ENCODE peak calls at places on chromosomes 11 and 22, in four cellular contexts. O is tibial nerve, Q is kidney, A is PC-3. T is an unnamed sample.

GRCh38 chr11:61890536-61891330 is 612 bp downstream of the FADS3 start:
- DNase-seq in O (no peak), Q (peak; percentile 89), A (peak; percentile 76), T (peak; percentile 56)

GRCh38 chr22:46754110-46754799 is 8.2 kb upstream of the TBC1D22A start:
- DNase-seq in O (peak; percentile 83), Q (peak; percentile 98), A (peak; percentile 91), T (peak; percentile 91)

GRCh38 chr22:41557401-41558240 is 3.2 kb upstream of the CSDC2 start:
- DNase-seq in O (peak; percentile 57), Q (peak; percentile 95), A (no peak), T (peak; percentile 72)

GRCh38 chr11:65208785-65209710 is 27.3 kb downstream of the CAPN1 start:
- DNase-seq in O (no peak), Q (peak; percentile 8), A (no peak), T (no peak)

GRCh38 chr11:67303989-67304411 is 670 bp downstream of the SSH3 start:
- DNase-seq in O (no peak), Q (peak; percentile 84), A (peak; percentile 63), T (peak; percentile 63)

GRCh38 chr22:39994566-39995345 is at the start of gene FAM83F:
- DNase-seq in O (no peak), Q (peak; percentile 76), A (peak; percentile 65), T (peak; percentile 69)

GRCh38 chr11:79982185-79982584 is 541.4 kb upstream of the TENM4 start:
- DNase-seq in O (no peak), Q (no peak), A (no peak), T (no peak)

GRCh38 chr11:134524876-134525845 is 113.1 kb upstream of the B3GAT1 start:
- DNase-seq in O (no peak), Q (peak; percentile 43), A (no peak), T (peak; percentile 26)

GRCh38 chr11:134509381-134510068 is 97.5 kb upstream of the B3GAT1 start:
- DNase-seq in O (no peak), Q (peak; percentile 58), A (no peak), T (no peak)

GRCh38 chr22:36294801-36295200 is 41.9 kb downstream of the APOL1 start:
- DNase-seq in O (no peak), Q (peak; percentile 61), A (no peak), T (no peak)

GRCh38 chr11:1235615-1236315 is 12.9 kb downstream of the MUC5B start:
- DNase-seq in O (no peak), Q (peak; percentile 48), A (no peak), T (peak; percentile 9)

GRCh38 chr22:47196881-47197701 is 434.6 kb downstream of the TBC1D22A start:
- DNase-seq in O (no peak), Q (peak; percentile 55), A (no peak), T (no peak)

GRCh38 chr11:95143106-95143681 is 53.5 kb downstream of the ENDOD1 start:
- DNase-seq in O (no peak), Q (no peak), A (no peak), T (no peak)

GRCh38 chr11:33703234-33703633 is 2.6 kb upstream of the C11orf91 start:
- DNase-seq in O (no peak), Q (no peak), A (no peak), T (no peak)

GRCh38 chr11:44326615-44327475 is 16.9 kb upstream of the ALX4 start:
- DNase-seq in O (no peak), Q (peak; percentile 62), A (no peak), T (no peak)

GRCh38 chr22:24503137-24503850 is 8.2 kb downstream of the UPB1 start:
- DNase-seq in O (peak; percentile 65), Q (peak; percentile 77), A (peak; percentile 47), T (no peak)

GRCh38 chr11:115541518-115541917 is 37.3 kb upstream of the CADM1 start:
- DNase-seq in O (no peak), Q (no peak), A (no peak), T (no peak)

GRCh38 chr22:50673231-50674126 is 856 bp downstream of the SHANK3 start:
- DNase-seq in O (no peak), Q (no peak), A (no peak), T (no peak)

GRCh38 chr11:114942207-114942606 is 263.9 kb downstream of the NXPE2 start:
- DNase-seq in O (no peak), Q (no peak), A (no peak), T (no peak)

GRCh38 chr11:73271936-73272679 is at the start of gene P2RY6:
- DNase-seq in O (peak; percentile 32), Q (no peak), A (peak; percentile 97), T (no peak)

DNA sequence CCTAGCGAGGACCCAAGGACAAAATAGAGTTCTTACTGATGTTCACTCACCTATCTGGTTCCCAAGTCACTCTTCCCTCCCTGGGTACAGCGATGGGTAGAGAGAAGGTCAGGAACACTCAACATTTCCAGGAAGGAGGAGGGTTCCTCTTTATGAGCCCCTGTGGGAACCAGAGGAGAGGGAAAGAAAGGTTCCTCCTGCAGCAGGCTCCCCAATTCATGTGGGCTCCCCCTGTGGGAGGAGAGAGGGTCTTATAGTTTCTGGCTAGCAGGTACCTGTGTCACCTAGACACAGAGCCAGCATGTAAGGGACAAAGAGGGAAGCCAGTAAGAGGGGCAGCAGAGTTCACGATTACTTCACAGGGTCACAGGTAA is 93.5 kb downstream of the DBX1 start:
- DNase-seq in O (no peak), Q (no peak), A (no peak), T (no peak)
- H3K4me1 ChIP-seq in O (no peaks in the 10 kb centered on the region), Q (no peaks in the 10 kb centered on the region), A (peaks cover 4% of the 10 kb centered on the region), T (no peaks in the 10 kb centered on the region)

DNA sequence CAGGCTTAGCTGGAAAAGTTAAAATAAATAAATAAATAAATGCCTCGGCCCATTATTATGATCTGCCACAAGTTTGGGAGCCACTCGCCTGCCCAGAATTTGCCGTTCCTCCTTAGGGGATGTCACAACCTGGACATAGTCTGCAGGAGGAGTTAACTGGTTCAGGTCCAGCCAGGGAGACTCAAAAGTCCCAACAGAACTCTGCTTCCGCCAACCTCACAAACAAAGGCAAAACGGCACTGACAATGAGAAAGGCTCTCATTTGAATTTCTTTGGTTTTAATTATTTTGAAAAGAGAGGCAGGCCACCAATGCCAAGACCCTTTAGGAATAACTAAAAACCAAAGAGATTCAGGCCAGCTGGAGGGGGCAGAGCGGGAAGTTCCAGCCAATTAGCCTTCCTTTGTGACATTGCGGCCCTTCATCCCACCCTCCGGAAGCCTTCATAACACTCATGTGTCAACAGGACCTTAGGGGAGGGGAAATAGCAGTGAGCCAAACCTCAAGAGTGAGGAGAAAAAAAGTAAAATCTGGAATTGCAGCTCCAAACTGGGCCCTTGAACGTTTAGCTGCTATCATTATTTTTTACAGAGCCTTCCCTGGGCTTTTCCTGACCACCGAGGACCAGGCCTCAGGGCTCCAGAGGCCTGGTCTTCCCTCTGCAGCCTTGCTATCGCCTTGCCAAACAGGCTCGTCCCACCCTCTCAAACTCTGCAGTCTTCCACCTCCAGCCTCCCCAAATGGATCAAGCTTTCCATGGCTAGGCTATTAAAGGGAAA is 114.4 kb downstream of the CCDC34 start:
- DNase-seq in O (no peak), Q (no peak), A (no peak), T (no peak)
- H3K27ac ChIP-seq in O (no peak overlapping the region), Q (no peak overlapping the region), A (no peak overlapping the region), T (no peak overlapping the region)

DNA sequence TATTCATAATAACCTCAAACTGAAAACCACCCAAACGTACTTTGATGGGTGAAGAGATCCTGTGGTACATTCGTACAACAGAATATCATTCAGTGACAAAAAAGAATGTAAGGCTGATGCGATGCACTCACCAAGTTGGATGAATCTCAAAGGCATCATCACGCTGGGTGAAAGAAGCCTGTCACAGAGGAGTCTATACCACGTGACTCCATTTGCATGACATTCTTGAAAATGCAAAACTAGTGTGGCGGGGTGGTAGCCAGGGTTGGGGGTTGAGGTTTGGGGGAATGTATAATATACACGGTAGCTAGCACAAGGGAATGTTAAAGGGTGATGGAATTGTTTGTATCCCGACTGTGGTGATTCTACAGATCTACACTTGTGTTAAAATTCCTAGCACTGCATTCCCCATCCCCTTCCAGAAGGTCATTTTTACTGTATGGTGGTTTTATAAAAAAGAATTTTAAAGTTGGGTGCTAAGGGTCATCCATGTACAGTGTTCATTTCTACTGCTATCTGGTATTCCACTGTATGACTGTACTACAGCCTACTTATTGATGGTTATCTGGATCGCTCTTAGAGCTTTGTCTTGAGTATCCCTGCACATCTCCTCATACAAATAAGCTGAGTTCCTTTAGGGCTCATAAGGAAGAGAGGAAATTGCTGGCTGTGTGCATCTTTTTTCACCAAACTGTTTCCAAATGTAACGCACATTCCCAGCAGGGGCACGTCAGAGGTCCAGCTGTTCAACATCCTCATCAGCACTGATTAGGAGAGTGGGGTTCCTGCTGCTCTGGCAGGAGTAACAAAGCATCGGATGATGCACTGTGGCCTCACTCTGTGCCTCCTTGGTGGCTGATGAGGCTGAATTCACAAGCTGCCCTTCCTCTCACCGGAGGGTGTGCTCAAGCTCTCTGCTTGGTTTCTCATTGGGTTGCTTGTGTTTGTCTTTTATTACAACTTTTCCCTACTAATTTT is 35.2 kb upstream of the SLC25A1 start:
- DNase-seq in O (no peak), Q (no peak), A (no peak), T (no peak)
- H3K4me3 ChIP-seq in O (no peak overlapping the region), Q (no peak overlapping the region), A (no peak overlapping the region), T (no peak overlapping the region)

GRCh38 chr11:68457898-68458249 is 2.7 kb upstream of the PPP6R3 start:
- DNase-seq in O (no peak), Q (peak; percentile 67), A (no peak), T (no peak)
- H3K4me1 ChIP-seq in O (peaks cover 15% of the 10 kb centered on the region), Q (no peaks in the 10 kb centered on the region), A (peaks cover 5% of the 10 kb centered on the region), T (peaks cover 18% of the 10 kb centered on the region)

DNA sequence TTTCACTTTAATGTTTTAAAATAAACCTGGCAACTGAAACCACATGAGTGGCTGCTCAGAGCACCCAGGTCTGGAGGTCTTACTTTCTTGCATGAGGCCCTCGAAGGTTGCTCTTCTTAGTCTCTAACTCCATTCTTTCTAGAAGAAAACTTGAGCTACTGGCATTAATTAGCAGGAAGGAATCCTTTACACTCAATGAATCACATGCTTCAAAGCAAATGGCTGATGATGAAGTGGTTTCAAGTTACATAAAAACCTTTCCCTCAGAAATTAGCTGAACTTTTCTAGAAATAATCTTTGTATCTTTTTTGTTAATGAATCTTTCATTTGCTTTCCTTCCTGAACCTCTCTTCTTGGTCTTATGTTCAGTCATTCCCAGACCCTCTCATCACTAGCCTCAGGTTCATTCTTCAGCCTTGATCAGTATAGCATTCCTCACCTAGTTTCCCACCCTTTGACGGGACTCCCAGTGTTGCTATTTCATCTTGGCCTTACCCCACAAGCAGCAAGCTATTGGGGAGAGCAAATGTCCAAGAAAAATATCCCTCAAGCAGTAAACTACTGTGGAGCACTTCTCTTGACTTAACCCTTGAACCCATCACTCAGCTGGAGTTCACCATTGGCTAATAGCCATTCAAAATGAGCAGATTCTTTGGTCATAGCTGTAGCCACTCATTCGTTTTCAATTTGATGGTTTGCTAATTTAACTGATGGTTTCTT is 75.1 kb downstream of the INSC start:
- DNase-seq in O (no peak), Q (no peak), A (no peak), T (no peak)
- H3K27ac ChIP-seq in O (no peak overlapping the region), Q (no peak overlapping the region), A (no peak overlapping the region), T (no peak overlapping the region)

T was measured in right lobe of liver.